ENCODE peak calls at places on chromosomes 7 and 10, in four cellular contexts. G is mesendoderm, Y is HL-60, K is uterus. O is an unnamed sample.

GRCh38 chr10:52491246-52492000 is 177.3 kb downstream of the DKK1 start:
- DNase-seq in K (no peak), Y (no peak), G (no peak), O (no peak)

GRCh38 chr7:43164757-43165156 is 52.3 kb downstream of the HECW1 start:
- DNase-seq in Y (no peak), G (no peak), K (no peak), O (no peak)

GRCh38 chr7:13352677-13353076 is 636.8 kb downstream of the ETV1 start:
- DNase-seq in Y (no peak), G (peak; percentile 7), K (no peak), O (no peak)

GRCh38 chr10:56319386-56319785 is 41.7 kb downstream of the ZWINT start:
- DNase-seq in K (no peak), G (no peak), Y (no peak), O (no peak)

GRCh38 chr7:23315366-23315765 is 16.2 kb downstream of the MALSU1 start:
- DNase-seq in Y (no peak), G (no peak), K (no peak), O (no peak)

GRCh38 chr7:135723411-135723810 is 4.6 kb downstream of the SLC13A4 start:
- DNase-seq in K (no peak), Y (no peak), G (no peak), O (no peak)

GRCh38 chr7:150406565-150407421 is 27.7 kb downstream of the ZNF775 start:
- DNase-seq in G (no peak), K (no peak), Y (no peak), O (peak; percentile 43)

GRCh38 chr7:2032030-2032875 is 200.5 kb downstream of the MAD1L1 start:
- DNase-seq in K (no peak), Y (no peak), G (peak; percentile 61), O (no peak)

GRCh38 chr10:129031233-129032150 is 435.5 kb upstream of the MGMT start:
- DNase-seq in Y (peak; percentile 26), G (peak; percentile 74), K (peak; percentile 40), O (peak; percentile 30)

GRCh38 chr10:113059001-113059780 is 109.1 kb downstream of the TCF7L2 start:
- DNase-seq in K (peak; percentile 72), G (peak; percentile 16), Y (no peak), O (no peak)

GRCh38 chr7:18508441-18509427 is 13.2 kb downstream of the HDAC9 start:
- DNase-seq in Y (no peak), K (no peak), G (peak; percentile 94), O (no peak)

GRCh38 chr7:193538-194256 is 1.3 kb downstream of the FAM20C start:
- DNase-seq in Y (no peak), G (peak; percentile 25), K (no peak), O (no peak)

GRCh38 chr7:96833701-96834453 is 124.2 kb upstream of the SEM1 start:
- DNase-seq in G (no peak), K (no peak), Y (no peak), O (no peak)

GRCh38 chr7:12322287-12322902 is 81.3 kb downstream of the VWDE start:
- DNase-seq in G (peak; percentile 23), Y (no peak), K (no peak), O (peak; percentile 38)

GRCh38 chr10:100882681-100883321 is 30.0 kb upstream of the SLF2 start:
- DNase-seq in K (peak; percentile 71), Y (no peak), G (no peak), O (no peak)

GRCh38 chr10:113945075-113945686 is 90.7 kb downstream of the NHLRC2 start:
- DNase-seq in Y (no peak), K (no peak), G (peak; percentile 53), O (no peak)

GRCh38 chr10:102657984-102658724 is 13.9 kb downstream of the TRIM8 start:
- DNase-seq in K (no peak), Y (peak; percentile 56), G (no peak), O (no peak)

GRCh38 chr7:151844080-151844827 is 32.7 kb downstream of the PRKAG2 start:
- DNase-seq in K (no peak), G (no peak), Y (peak; percentile 23), O (no peak)

GRCh38 chr7:116426428-116427156 is 72.9 kb upstream of the CAV2 start:
- DNase-seq in Y (no peak), G (peak; percentile 81), K (peak; percentile 36), O (no peak)

GRCh38 chr7:98230746-98231471 is 19.7 kb downstream of the BHLHA15 start:
- DNase-seq in G (no peak), K (no peak), Y (no peak), O (no peak)

GRCh38 chr7:106486331-106486730 is 174.6 kb downstream of the CCDC71L start:
- DNase-seq in G (no peak), Y (no peak), K (no peak), O (no peak)

GRCh38 chr7:33932221-33932620 is 26.9 kb downstream of the BMPER start:
- DNase-seq in K (no peak), Y (no peak), G (no peak), O (no peak)

DNA sequence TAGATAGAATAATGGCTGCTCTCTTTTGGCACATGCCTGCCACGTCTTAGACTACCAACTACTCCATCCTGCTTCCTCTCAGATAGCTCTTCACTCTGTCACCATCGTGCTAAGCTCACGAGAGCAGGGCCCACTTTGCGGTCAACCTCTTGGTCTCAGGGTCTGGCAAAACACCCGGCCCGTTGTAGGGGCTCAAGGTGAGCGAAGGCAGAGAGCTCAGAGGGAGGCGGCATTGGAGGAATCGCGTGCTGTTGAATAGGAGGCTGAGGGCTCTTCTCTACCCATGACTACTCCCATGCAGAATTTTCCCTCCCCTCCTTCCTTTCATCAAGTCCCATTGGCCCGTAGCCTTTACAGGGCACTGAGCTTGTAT is 100.9 kb upstream of the DDC start:
- DNase-seq in Y (no peak), G (no peak), K (no peak), O (no peak)
- H3K4me3 ChIP-seq in Y (no peak overlapping the region), G (no peak overlapping the region), K (no peak overlapping the region), O (no peak overlapping the region)

DNA sequence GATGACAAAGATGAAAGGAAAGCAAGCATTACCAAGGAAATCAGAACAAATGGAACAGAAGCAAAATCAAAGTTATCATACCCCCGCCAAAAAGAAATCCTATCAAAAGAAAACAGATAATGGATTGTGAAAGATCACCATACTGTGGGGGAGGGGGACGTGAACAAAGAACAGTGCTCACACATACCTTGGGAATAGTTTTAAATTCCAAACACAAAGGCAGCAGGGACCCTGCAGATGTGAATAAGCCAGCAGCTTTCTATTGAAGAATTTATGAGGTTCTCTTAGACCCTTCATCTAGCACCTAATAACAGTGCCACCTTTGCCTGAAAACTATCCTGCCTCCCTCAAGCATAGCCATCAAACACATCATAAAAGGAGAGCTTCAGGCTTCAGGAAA is 94.0 kb downstream of the AKR1D1 start:
- DNase-seq in K (no peak), G (peak; percentile 83), Y (no peak), O (no peak)
- H3K4me3 ChIP-seq in K (no peak overlapping the region), G (no peak overlapping the region), Y (no peak overlapping the region), O (no peak overlapping the region)

GRCh38 chr10:50991496-50992355 is 82.6 kb upstream of the PRKG1 start:
- DNase-seq in G (peak; percentile 44), K (peak; percentile 35), Y (no peak), O (no peak)
- H3K4me3 ChIP-seq in G (peak overlapping the region; percentile 49), K (peak overlapping the region; percentile 74), Y (no peak overlapping the region), O (no peak overlapping the region)

GRCh38 chr10:32337343-32337742 is 9.6 kb downstream of the EPC1 start:
- DNase-seq in Y (no peak), G (no peak), K (no peak), O (no peak)
- H3K4me3 ChIP-seq in Y (no peak overlapping the region), G (no peak overlapping the region), K (no peak overlapping the region), O (no peak overlapping the region)

GRCh38 chr10:89476676-89477075 is 58.7 kb downstream of the SLC16A12 start:
- DNase-seq in G (no peak), K (no peak), Y (no peak), O (no peak)

GRCh38 chr10:89475567-89475966 is 59.8 kb downstream of the SLC16A12 start:
- DNase-seq in Y (no peak), K (no peak), G (no peak), O (no peak)

GRCh38 chr10:89474452-89474851 is 60.1 kb downstream of the IFIT5 start:
- DNase-seq in Y (no peak), K (no peak), G (no peak), O (no peak)

GRCh38 chr10:89475137-89475536 is 60.3 kb downstream of the SLC16A12 start:
- DNase-seq in Y (no peak), K (no peak), G (no peak), O (no peak)

GRCh38 chr10:89476150-89476549 is 59.2 kb downstream of the SLC16A12 start:
- DNase-seq in G (no peak), Y (no peak), K (no peak), O (no peak)
- H3K4me3 ChIP-seq in G (no peak overlapping the region), Y (no peak overlapping the region), K (no peak overlapping the region), O (no peak overlapping the region)

DNA sequence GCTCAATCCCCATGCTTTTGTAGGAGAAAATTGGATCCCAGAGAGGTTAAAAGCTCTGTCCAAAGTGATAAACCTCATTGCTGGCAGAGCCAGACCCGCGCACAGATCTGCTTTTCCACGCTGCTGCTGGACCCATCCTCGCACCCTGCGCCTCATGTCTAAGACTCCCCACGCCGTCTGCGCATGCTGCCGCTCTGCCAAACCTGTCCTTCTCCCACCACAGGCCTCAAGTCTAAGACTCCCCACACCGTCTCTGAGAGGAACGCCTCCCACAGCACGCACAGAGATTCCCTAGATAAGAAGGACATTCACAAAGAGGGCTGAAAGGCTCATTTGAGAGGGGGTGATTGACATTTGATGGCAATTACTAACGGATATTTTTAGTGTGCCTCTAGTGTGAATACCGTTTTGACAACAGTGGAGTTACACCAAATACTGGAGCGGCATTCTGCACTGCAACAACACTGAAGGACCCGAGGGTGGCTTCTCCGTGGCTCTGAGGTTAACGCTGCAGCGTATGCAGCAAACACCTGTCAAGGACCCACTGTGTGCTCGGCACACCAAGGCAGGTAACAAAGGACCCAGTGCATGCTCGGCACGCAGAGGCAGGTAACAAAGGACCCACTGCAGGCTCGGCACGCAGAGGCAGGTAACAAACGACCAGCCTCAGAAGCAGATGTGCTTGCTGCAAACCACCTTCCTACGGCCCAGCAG is 231.4 kb downstream of the DNAJB6 start:
- DNase-seq in K (no peak), G (no peak), Y (no peak), O (no peak)
- H3K4me3 ChIP-seq in K (peak overlapping the region; percentile 23), G (no peak overlapping the region), Y (peak overlapping the region; percentile 18), O (no peak overlapping the region)

GRCh38 chr7:7136423-7136822 is 45.9 kb upstream of the C1GALT1 start:
- DNase-seq in Y (no peak), K (peak; percentile 21), G (no peak), O (no peak)
- H3K4me3 ChIP-seq in Y (no peak overlapping the region), K (no peak overlapping the region), G (no peak overlapping the region), O (no peak overlapping the region)

GRCh38 chr10:24618401-24618800 is 105.3 kb downstream of the ARHGAP21 start:
- DNase-seq in K (no peak), G (peak; percentile 65), Y (no peak), O (no peak)

GRCh38 chr10:24617771-24618396 is 105.8 kb downstream of the ARHGAP21 start:
- DNase-seq in Y (peak; percentile 1), K (peak; percentile 31), G (peak; percentile 89), O (peak; percentile 34)

GRCh38 chr10:24616536-24616935 is 107.2 kb downstream of the ARHGAP21 start:
- DNase-seq in Y (no peak), G (no peak), K (no peak), O (no peak)
- H3K4me3 ChIP-seq in Y (no peak overlapping the region), G (no peak overlapping the region), K (no peak overlapping the region), O (no peak overlapping the region)

GRCh38 chr10:18179901-18180300 is 39.7 kb downstream of the CACNB2 start:
- DNase-seq in Y (no peak), K (peak; percentile 40), G (no peak), O (no peak)
- H3K4me3 ChIP-seq in Y (no peak overlapping the region), K (no peak overlapping the region), G (no peak overlapping the region), O (no peak overlapping the region)

GRCh38 chr10:3484306-3485187 is 300.5 kb downstream of the KLF6 start:
- DNase-seq in Y (no peak), K (no peak), G (peak; percentile 66), O (no peak)
- H3K4me3 ChIP-seq in Y (no peak overlapping the region), K (no peak overlapping the region), G (no peak overlapping the region), O (no peak overlapping the region)